ENCODE peak calls at places on chromosomes 1 and 21, in six cellular contexts. T is tibial artery; M is effector CD4-positive, alpha-beta T cell; Y is amniotic stem cell; Z is substantia nigra; S is astrocyte of the hippocampus. H is an unnamed sample.

GRCh38 chr21:45151484-45152115 is 77.2 kb downstream of the ADARB1 start:
- DNase-seq in T (peak), M (no peak), Y (no peak), Z (no peak), S (no peak), H (no peak)

GRCh38 chr21:44087426-44088400 is 19.5 kb upstream of the PWP2 start:
- DNase-seq in T (no peak), M (no peak), Y (no peak), Z (no peak), S (peak), H (no peak)

GRCh38 chr1:54312874-54313316 is 93.3 kb downstream of the SSBP3 start:
- DNase-seq in T (no peak), M (no peak), Y (no peak), Z (no peak), S (peak), H (peak)

GRCh38 chr1:216851073-216851472 is 127.8 kb upstream of the ESRRG start:
- DNase-seq in T (no peak), M (no peak), Y (no peak), Z (no peak), S (no peak), H (no peak)

GRCh38 chr1:66944330-66945274 is 19.8 kb downstream of the MIER1 start:
- DNase-seq in T (peak), M (no peak), Y (peak), Z (no peak), S (peak), H (peak)

GRCh38 chr1:51284487-51284954 is 45.8 kb downstream of the TTC39A start:
- DNase-seq in T (no peak), M (no peak), Y (no peak), Z (no peak), S (peak), H (no peak)

GRCh38 chr1:160911441-160911840 is 26.5 kb upstream of the ITLN1 start:
- DNase-seq in T (no peak), M (no peak), Y (no peak), Z (no peak), S (peak), H (no peak)

GRCh38 chr1:28915036-28915895 is 897 bp downstream of the EPB41 start:
- DNase-seq in T (no peak), M (peak), Y (no peak), Z (no peak), S (peak), H (no peak)

GRCh38 chr1:224524679-224525078 is 90.1 kb upstream of the WDR26 start:
- DNase-seq in T (no peak), M (no peak), Y (no peak), Z (no peak), S (peak), H (no peak)

GRCh38 chr1:154784924-154785531 is 85.1 kb downstream of the KCNN3 start:
- DNase-seq in T (peak), M (peak), Y (no peak), Z (no peak), S (no peak), H (no peak)

GRCh38 chr1:20829531-20829930 is 42.4 kb upstream of the HP1BP3 start:
- DNase-seq in T (no peak), M (no peak), Y (no peak), Z (no peak), S (no peak), H (no peak)

GRCh38 chr1:244092293-244093264 is 41.5 kb downstream of the ZBTB18 start:
- DNase-seq in T (no peak), M (no peak), Y (no peak), Z (no peak), S (peak), H (peak)

GRCh38 chr21:21387891-21388290 is 389.7 kb downstream of the NCAM2 start:
- DNase-seq in T (no peak), M (no peak), Y (no peak), Z (no peak), S (no peak), H (no peak)

GRCh38 chr21:43575466-43575841 is 83.8 kb downstream of the HSF2BP start:
- DNase-seq in T (no peak), M (no peak), Y (no peak), Z (no peak), S (no peak), H (no peak)

GRCh38 chr1:62621907-62622306 is 24.6 kb downstream of the ANGPTL3 start:
- DNase-seq in T (no peak), M (no peak), Y (peak), Z (no peak), S (peak), H (peak)

GRCh38 chr1:100034465-100034864 is 64.7 kb downstream of the SLC35A3 start:
- DNase-seq in T (no peak), M (no peak), Y (no peak), Z (no peak), S (peak), H (no peak)

GRCh38 chr21:32844076-32844475 is 72.5 kb upstream of the PAXBP1 start:
- DNase-seq in T (no peak), M (no peak), Y (no peak), Z (no peak), S (no peak), H (no peak)

GRCh38 chr1:177228721-177229088 is 57.9 kb downstream of the BRINP2 start:
- DNase-seq in T (no peak), M (no peak), Y (no peak), Z (no peak), S (peak), H (peak)

GRCh38 chr1:8669608-8670335 is 147.7 kb downstream of the RERE start:
- DNase-seq in T (no peak), M (no peak), Y (no peak), Z (no peak), S (no peak), H (no peak)

GRCh38 chr1:59393211-59394180 is 96.6 kb downstream of the FGGY start:
- DNase-seq in T (peak), M (no peak), Y (peak), Z (peak), S (peak), H (no peak)

GRCh38 chr1:15803380-15803779 is 4.1 kb downstream of the UQCRHL start:
- DNase-seq in T (no peak), M (no peak), Y (no peak), Z (no peak), S (peak), H (no peak)

GRCh38 chr1:46342084-46342656 is 1.6 kb downstream of the NSUN4 start:
- DNase-seq in T (no peak), M (no peak), Y (no peak), Z (no peak), S (peak), H (no peak)

GRCh38 chr1:161092621-161093028 is 3.3 kb upstream of the NECTIN4 start:
- DNase-seq in T (peak), M (no peak), Y (no peak), Z (no peak), S (no peak), H (no peak)

GRCh38 chr1:197521118-197521739 is 253.2 kb downstream of the CRB1 start:
- DNase-seq in T (no peak), M (no peak), Y (no peak), Z (no peak), S (peak), H (peak)

GRCh38 chr1:203930343-203930742 is 68.9 kb downstream of the SNRPE start:
- DNase-seq in T (no peak), M (no peak), Y (no peak), Z (no peak), S (no peak), H (no peak)

GRCh38 chr1:231094421-231094820 is 54.4 kb upstream of the FAM89A start:
- DNase-seq in T (no peak), M (no peak), Y (no peak), Z (no peak), S (no peak), H (no peak)